ENCODE peak calls at places on chromosomes 6 and 20, in seven cellular contexts. L is transverse colon; B is left ventricle myocardium inferior; I is naive thymus-derived CD4-positive, alpha-beta T cell; N is body of pancreas; U is H9; T is fibroblast of lung. F is an unnamed sample.

GRCh38 chr20:44343162-44343675 is 6.4 kb downstream of the R3HDML start:
- DNase-seq in L (no peak), B (no peak), I (no peak), N (no peak), U (no peak), T (no peak), F (no peak)

GRCh38 chr6:167317172-167317571 is 7.7 kb upstream of the TTLL2 start:
- DNase-seq in L (no peak), B (no peak), I (no peak), N (no peak), U (no peak), T (no peak), F (no peak)

GRCh38 chr20:12591949-12592470 is 416.8 kb upstream of the SPTLC3 start:
- DNase-seq in L (no peak), B (no peak), I (no peak), N (no peak), U (no peak), T (no peak), F (no peak)

GRCh38 chr20:53141651-53142050 is 169.5 kb downstream of the TSHZ2 start:
- DNase-seq in L (no peak), B (peak; percentile 14), I (no peak), N (no peak), U (no peak), T (no peak), F (no peak)

GRCh38 chr6:57242505-57242904 is 20.4 kb upstream of the RAB23 start:
- DNase-seq in L (no peak), B (no peak), I (no peak), N (no peak), U (no peak), T (peak; percentile 99), F (no peak)

GRCh38 chr20:34525342-34525708 is 9.1 kb downstream of the DYNLRB1 start:
- DNase-seq in L (no peak), B (no peak), I (no peak), N (no peak), U (no peak), T (no peak), F (no peak)

GRCh38 chr6:89927788-89928565 is 33.7 kb downstream of the GJA10 start:
- DNase-seq in L (no peak), B (no peak), I (no peak), N (no peak), U (no peak), T (no peak), F (no peak)

GRCh38 chr6:36594816-36595167 is 630 bp downstream of the SRSF3 start:
- DNase-seq in L (no peak), B (no peak), I (no peak), N (no peak), U (no peak), T (peak; percentile 30), F (no peak)

GRCh38 chr20:17785007-17785406 is 85.2 kb downstream of the BANF2 start:
- DNase-seq in L (no peak), B (no peak), I (no peak), N (no peak), U (no peak), T (no peak), F (no peak)

GRCh38 chr6:169960891-169961611 is 209.6 kb downstream of the ERMARD start:
- DNase-seq in L (peak; percentile 4), B (no peak), I (no peak), N (no peak), U (peak; percentile 29), T (no peak), F (no peak)

GRCh38 chr20:50992336-50992732 is 30.6 kb downstream of the KCNG1 start:
- DNase-seq in L (no peak), B (no peak), I (no peak), N (no peak), U (peak; percentile 73), T (no peak), F (peak; percentile 93)
- H3K27ac ChIP-seq in L (no peak overlapping the region), B (no peak overlapping the region), I (no peak overlapping the region), N (no peak overlapping the region), U (peak overlapping the region; percentile 40), T (no peak overlapping the region), F (peak overlapping the region; percentile 78)

GRCh38 chr6:60754879-60755278 is 1531.1 kb downstream of the KHDRBS2 start:
- DNase-seq in L (no peak), B (no peak), I (no peak), N (no peak), U (no peak), T (no peak), F (no peak)
- H3K9me3 ChIP-seq in L (no peaks in the 10 kb centered on the region), B (peaks cover 37% of the 10 kb centered on the region), I (no peaks in the 10 kb centered on the region), N (no peaks in the 10 kb centered on the region), U (no peaks in the 10 kb centered on the region), T (no peaks in the 10 kb centered on the region), F (no peaks in the 10 kb centered on the region)

GRCh38 chr6:26056583-26057350 is 30.5 kb upstream of the HFE start:
- DNase-seq in L (peak; percentile 24), B (no peak), I (no peak), N (peak; percentile 30), U (no peak), T (peak; percentile 43), F (no peak)

GRCh38 chr6:26054937-26055669 is 32.1 kb upstream of the HFE start:
- DNase-seq in L (peak; percentile 90), B (peak; percentile 80), I (peak; percentile 93), N (peak; percentile 86), U (peak; percentile 89), T (peak; percentile 98), F (peak; percentile 89)

GRCh38 chr6:26055670-26056582 is 31.3 kb upstream of the HFE start:
- DNase-seq in L (peak; percentile 94), B (peak; percentile 88), I (peak; percentile 92), N (peak; percentile 92), U (peak; percentile 89), T (peak; percentile 94), F (peak; percentile 78)

GRCh38 chr6:26059901-26060300 is 27.3 kb upstream of the HFE start:
- DNase-seq in L (no peak), B (no peak), I (no peak), N (no peak), U (no peak), T (no peak), F (no peak)

GRCh38 chr6:26057899-26058298 is 29.3 kb upstream of the HFE start:
- DNase-seq in L (no peak), B (no peak), I (no peak), N (no peak), U (no peak), T (no peak), F (no peak)
- H3K27ac ChIP-seq in L (no peak overlapping the region), B (no peak overlapping the region), I (no peak overlapping the region), N (no peak overlapping the region), U (no peak overlapping the region), T (no peak overlapping the region), F (peak overlapping the region; percentile 92)

DNA sequence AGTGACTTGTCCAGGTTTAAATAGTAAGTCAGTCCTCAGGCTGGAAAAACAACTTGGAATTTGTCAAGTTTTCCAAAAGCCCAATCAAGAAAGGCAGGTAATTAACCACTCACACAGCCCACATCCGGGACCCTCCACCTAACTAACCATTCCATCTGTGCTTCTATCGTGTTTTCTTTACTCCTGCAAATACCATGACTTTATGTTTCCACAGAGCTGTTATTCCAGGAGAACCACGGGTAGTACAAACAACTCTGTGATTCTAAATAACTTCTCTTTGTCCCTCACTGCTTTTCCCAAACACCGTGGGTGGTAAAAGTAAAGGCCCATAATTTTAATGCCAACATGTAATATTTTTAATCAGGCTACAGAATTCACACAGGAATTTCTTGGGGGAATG is 49.6 kb upstream of the NT5E start:
- DNase-seq in L (no peak), B (no peak), I (no peak), N (no peak), U (no peak), T (no peak), F (no peak)
- H3K9me3 ChIP-seq in L (peaks cover 6% of the 10 kb centered on the region), B (peaks cover 16% of the 10 kb centered on the region), I (no peaks in the 10 kb centered on the region), N (no peaks in the 10 kb centered on the region), U (no peaks in the 10 kb centered on the region), T (no peaks in the 10 kb centered on the region), F (no peaks in the 10 kb centered on the region)

DNA sequence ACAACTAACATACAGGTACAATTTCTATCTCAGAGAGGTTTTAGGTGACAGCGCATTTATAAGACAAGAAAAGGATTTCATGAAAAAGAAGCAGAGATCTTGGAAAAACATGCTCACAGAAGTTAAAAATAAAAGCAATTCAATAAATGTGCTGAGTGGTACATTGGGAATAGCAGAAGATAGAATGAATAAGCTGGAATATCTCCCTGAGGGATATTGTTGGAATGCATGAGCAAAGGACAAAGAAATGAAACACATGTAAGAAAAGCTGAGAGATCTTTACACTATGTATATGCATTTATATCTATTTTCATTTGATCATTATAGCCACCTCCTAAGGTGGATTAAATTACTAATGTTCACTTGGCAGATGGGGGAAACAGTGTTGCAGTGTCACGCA is 542.1 kb upstream of the MARCKS start:
- DNase-seq in L (no peak), B (no peak), I (no peak), N (no peak), U (no peak), T (no peak), F (no peak)
- H3K27ac ChIP-seq in L (no peak overlapping the region), B (peak overlapping the region; percentile 31), I (no peak overlapping the region), N (no peak overlapping the region), U (no peak overlapping the region), T (no peak overlapping the region), F (no peak overlapping the region)

GRCh38 chr6:5071216-5071615 is 13.9 kb upstream of the PPP1R3G start:
- DNase-seq in L (no peak), B (no peak), I (no peak), N (no peak), U (no peak), T (no peak), F (no peak)
- H3K9me3 ChIP-seq in L (no peaks in the 10 kb centered on the region), B (peaks cover 10% of the 10 kb centered on the region), I (peaks cover 6% of the 10 kb centered on the region), N (no peaks in the 10 kb centered on the region), U (no peaks in the 10 kb centered on the region), T (no peaks in the 10 kb centered on the region), F (no peaks in the 10 kb centered on the region)

DNA sequence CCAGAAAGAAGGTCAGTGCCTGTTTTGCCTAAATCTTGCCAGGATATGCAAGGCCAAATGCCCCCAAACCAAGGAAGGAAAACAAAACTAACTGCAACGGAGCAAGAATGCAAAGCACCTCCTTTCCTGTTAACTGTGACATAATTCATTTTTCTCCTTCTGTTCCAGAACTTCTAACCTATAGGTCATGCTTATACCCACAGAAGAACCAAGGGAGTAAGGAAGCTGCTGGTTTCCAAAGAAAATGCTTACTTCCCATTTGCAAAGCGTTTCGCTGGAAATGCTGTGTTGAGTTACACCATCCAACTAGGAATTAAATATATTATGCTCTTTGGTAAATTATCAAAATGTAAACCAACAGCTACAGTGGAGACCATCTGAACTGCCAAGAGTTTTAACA is 43.0 kb downstream of the ATXN1 start:
- DNase-seq in L (no peak), B (no peak), I (no peak), N (no peak), U (no peak), T (peak; percentile 53), F (no peak)
- H3K27ac ChIP-seq in L (peak overlapping the region; percentile 19), B (no peak overlapping the region), I (no peak overlapping the region), N (no peak overlapping the region), U (no peak overlapping the region), T (no peak overlapping the region), F (no peak overlapping the region)

F was measured in RWPE2.